ENCODE peak calls at places on chromosomes 7 and 10, in ten cellular contexts. One of them, this sample, is unnamed.

GRCh38 chr10:92574545-92575377 is 868 bp upstream of the IDE start:
- DNase-seq in PC-3: peak; percentile 39
- DNase-seq in neural progenitor cell: peak; percentile 6
- DNase-seq in Panc1: no peak
- DNase-seq in lower lobe of right lung: no peak
- DNase-seq in right atrium auricular region: no peak
- DNase-seq in prostate gland: no peak
- DNase-seq in IMR-90: peak; percentile 36
- DNase-seq in cardiac muscle cell: no peak
- DNase-seq in CD8-positive, alpha-beta T cell: no peak
- DNase-seq in this sample: no peak

GRCh38 chr7:150323682-150324365 is 479 bp upstream of the ACTR3C start:
- DNase-seq in CD8-positive, alpha-beta T cell: no peak
- DNase-seq in neural progenitor cell: no peak
- DNase-seq in lower lobe of right lung: no peak
- DNase-seq in IMR-90: no peak
- DNase-seq in PC-3: peak; percentile 8
- DNase-seq in prostate gland: no peak
- DNase-seq in Panc1: no peak
- DNase-seq in cardiac muscle cell: peak; percentile 22
- DNase-seq in right atrium auricular region: no peak
- DNase-seq in this sample: peak; percentile 65

GRCh38 chr10:90326498-90327267 is 531.2 kb downstream of the HTR7 start:
- DNase-seq in cardiac muscle cell: peak; percentile 67
- DNase-seq in neural progenitor cell: no peak
- DNase-seq in PC-3: peak; percentile 32
- DNase-seq in Panc1: no peak
- DNase-seq in right atrium auricular region: no peak
- DNase-seq in IMR-90: peak; percentile 50
- DNase-seq in CD8-positive, alpha-beta T cell: no peak
- DNase-seq in prostate gland: no peak
- DNase-seq in lower lobe of right lung: no peak
- DNase-seq in this sample: no peak

GRCh38 chr7:116426428-116427156 is 72.9 kb upstream of the CAV2 start:
- DNase-seq in PC-3: peak; percentile 96
- DNase-seq in prostate gland: no peak
- DNase-seq in Panc1: peak; percentile 93
- DNase-seq in lower lobe of right lung: no peak
- DNase-seq in cardiac muscle cell: peak; percentile 83
- DNase-seq in right atrium auricular region: no peak
- DNase-seq in CD8-positive, alpha-beta T cell: no peak
- DNase-seq in IMR-90: peak; percentile 89
- DNase-seq in neural progenitor cell: no peak
- DNase-seq in this sample: no peak

GRCh38 chr10:73956476-73957338 is 41.2 kb upstream of the VCL start:
- DNase-seq in PC-3: peak; percentile 67
- DNase-seq in prostate gland: no peak
- DNase-seq in lower lobe of right lung: no peak
- DNase-seq in neural progenitor cell: no peak
- DNase-seq in IMR-90: peak; percentile 62
- DNase-seq in CD8-positive, alpha-beta T cell: peak; percentile 12
- DNase-seq in cardiac muscle cell: peak; percentile 53
- DNase-seq in Panc1: no peak
- DNase-seq in right atrium auricular region: no peak
- DNase-seq in this sample: peak; percentile 71

GRCh38 chr10:74337330-74338016 is 186.5 kb downstream of the ADK start:
- DNase-seq in lower lobe of right lung: no peak
- DNase-seq in CD8-positive, alpha-beta T cell: no peak
- DNase-seq in PC-3: peak; percentile 56
- DNase-seq in IMR-90: no peak
- DNase-seq in prostate gland: no peak
- DNase-seq in Panc1: no peak
- DNase-seq in cardiac muscle cell: no peak
- DNase-seq in neural progenitor cell: no peak
- DNase-seq in right atrium auricular region: no peak
- DNase-seq in this sample: no peak

GRCh38 chr10:88113657-88114272 is 250.3 kb downstream of the PTEN start:
- DNase-seq in CD8-positive, alpha-beta T cell: no peak
- DNase-seq in cardiac muscle cell: no peak
- DNase-seq in lower lobe of right lung: no peak
- DNase-seq in PC-3: no peak
- DNase-seq in Panc1: no peak
- DNase-seq in IMR-90: no peak
- DNase-seq in neural progenitor cell: no peak
- DNase-seq in prostate gland: no peak
- DNase-seq in right atrium auricular region: no peak
- DNase-seq in this sample: peak; percentile 56

GRCh38 chr10:120578123-120578522 is 121.1 kb downstream of the PLPP4 start:
- DNase-seq in PC-3: no peak
- DNase-seq in IMR-90: no peak
- DNase-seq in prostate gland: no peak
- DNase-seq in cardiac muscle cell: no peak
- DNase-seq in Panc1: no peak
- DNase-seq in neural progenitor cell: no peak
- DNase-seq in right atrium auricular region: no peak
- DNase-seq in CD8-positive, alpha-beta T cell: no peak
- DNase-seq in lower lobe of right lung: no peak
- DNase-seq in this sample: no peak

GRCh38 chr7:121244120-121244865 is 84.5 kb upstream of the WNT16 start:
- DNase-seq in prostate gland: no peak
- DNase-seq in neural progenitor cell: no peak
- DNase-seq in right atrium auricular region: no peak
- DNase-seq in PC-3: no peak
- DNase-seq in cardiac muscle cell: no peak
- DNase-seq in Panc1: no peak
- DNase-seq in IMR-90: no peak
- DNase-seq in lower lobe of right lung: no peak
- DNase-seq in CD8-positive, alpha-beta T cell: no peak
- DNase-seq in this sample: no peak

GRCh38 chr10:17075975-17076374 is 53.6 kb downstream of the CUBN start:
- DNase-seq in Panc1: no peak
- DNase-seq in right atrium auricular region: no peak
- DNase-seq in neural progenitor cell: no peak
- DNase-seq in prostate gland: no peak
- DNase-seq in PC-3: no peak
- DNase-seq in IMR-90: no peak
- DNase-seq in CD8-positive, alpha-beta T cell: no peak
- DNase-seq in cardiac muscle cell: no peak
- DNase-seq in lower lobe of right lung: no peak
- DNase-seq in this sample: no peak

GRCh38 chr7:83324596-83324995 is 161.9 kb upstream of the PCLO start:
- DNase-seq in prostate gland: no peak
- DNase-seq in CD8-positive, alpha-beta T cell: no peak
- DNase-seq in cardiac muscle cell: no peak
- DNase-seq in PC-3: no peak
- DNase-seq in IMR-90: no peak
- DNase-seq in Panc1: no peak
- DNase-seq in right atrium auricular region: no peak
- DNase-seq in lower lobe of right lung: no peak
- DNase-seq in neural progenitor cell: no peak
- DNase-seq in this sample: no peak

GRCh38 chr10:16156681-16157080 is 280.1 kb upstream of the PTER start:
- DNase-seq in IMR-90: no peak
- DNase-seq in CD8-positive, alpha-beta T cell: no peak
- DNase-seq in neural progenitor cell: no peak
- DNase-seq in PC-3: no peak
- DNase-seq in prostate gland: no peak
- DNase-seq in cardiac muscle cell: no peak
- DNase-seq in lower lobe of right lung: no peak
- DNase-seq in Panc1: no peak
- DNase-seq in right atrium auricular region: no peak
- DNase-seq in this sample: no peak

GRCh38 chr7:130071701-130072622 is 1.6 kb downstream of the KLHDC10 start:
- DNase-seq in lower lobe of right lung: no peak
- DNase-seq in Panc1: peak; percentile 75
- DNase-seq in prostate gland: peak; percentile 50
- DNase-seq in neural progenitor cell: peak; percentile 90
- DNase-seq in right atrium auricular region: no peak
- DNase-seq in CD8-positive, alpha-beta T cell: peak; percentile 57
- DNase-seq in cardiac muscle cell: peak; percentile 92
- DNase-seq in IMR-90: peak; percentile 90
- DNase-seq in PC-3: peak; percentile 88
- DNase-seq in this sample: peak; percentile 94

GRCh38 chr7:23022831-23023230 is 8.9 kb upstream of the HYCC1 start:
- DNase-seq in PC-3: no peak
- DNase-seq in right atrium auricular region: no peak
- DNase-seq in CD8-positive, alpha-beta T cell: no peak
- DNase-seq in IMR-90: no peak
- DNase-seq in neural progenitor cell: no peak
- DNase-seq in Panc1: no peak
- DNase-seq in cardiac muscle cell: no peak
- DNase-seq in lower lobe of right lung: no peak
- DNase-seq in prostate gland: no peak
- DNase-seq in this sample: no peak

GRCh38 chr10:3682745-3683144 is 102.3 kb downstream of the KLF6 start:
- DNase-seq in right atrium auricular region: no peak
- DNase-seq in IMR-90: no peak
- DNase-seq in lower lobe of right lung: no peak
- DNase-seq in prostate gland: no peak
- DNase-seq in cardiac muscle cell: no peak
- DNase-seq in CD8-positive, alpha-beta T cell: no peak
- DNase-seq in neural progenitor cell: no peak
- DNase-seq in PC-3: no peak
- DNase-seq in Panc1: no peak
- DNase-seq in this sample: no peak
- H3K4me1 ChIP-seq in right atrium auricular region: no peaks in the 10 kb centered on the region
- H3K4me1 ChIP-seq in IMR-90: peaks cover 3% of the 10 kb centered on the region
- H3K4me1 ChIP-seq in lower lobe of right lung: no peaks in the 10 kb centered on the region
- H3K4me1 ChIP-seq in prostate gland: no peaks in the 10 kb centered on the region
- H3K4me1 ChIP-seq in cardiac muscle cell: peaks cover 17% of the 10 kb centered on the region
- H3K4me1 ChIP-seq in CD8-positive, alpha-beta T cell: no peaks in the 10 kb centered on the region
- H3K4me1 ChIP-seq in neural progenitor cell: no peaks in the 10 kb centered on the region
- H3K4me1 ChIP-seq in PC-3: peaks cover 4% of the 10 kb centered on the region
- H3K4me1 ChIP-seq in Panc1: peaks cover 6% of the 10 kb centered on the region
- H3K4me1 ChIP-seq in this sample: no peaks in the 10 kb centered on the region

DNA sequence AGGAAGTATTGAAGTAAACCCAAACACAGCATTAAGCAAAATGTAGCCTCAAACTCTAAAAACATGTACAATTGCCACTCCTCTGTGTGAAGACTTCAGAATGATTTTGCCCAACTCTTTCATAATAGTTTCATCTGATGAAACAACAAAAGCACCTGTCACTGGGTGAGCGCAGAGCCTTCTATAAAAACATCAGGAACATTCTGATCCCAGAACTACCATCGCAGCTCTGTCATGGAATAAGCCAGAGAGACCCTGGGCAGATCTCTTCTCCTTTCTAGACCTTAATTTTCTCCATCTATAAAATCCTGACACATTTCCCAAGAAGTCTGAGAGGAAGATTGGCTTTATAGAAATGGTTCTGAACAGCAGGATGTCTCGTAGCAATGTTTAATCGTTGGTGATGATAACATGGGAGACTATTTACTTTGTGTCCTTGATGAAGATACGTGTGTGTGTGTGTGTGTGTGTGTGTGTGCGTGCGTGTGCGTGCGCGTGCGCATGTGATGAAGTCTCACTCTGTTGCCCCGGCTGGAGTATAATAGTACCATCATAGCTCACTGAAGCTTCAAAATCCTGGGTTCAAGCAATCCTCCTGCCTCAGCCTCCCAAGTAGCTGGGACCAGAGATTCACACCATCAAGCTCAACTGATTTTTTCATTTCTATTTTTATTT is 198.0 kb downstream of the KIAA1217 start:
- DNase-seq in CD8-positive, alpha-beta T cell: no peak
- DNase-seq in neural progenitor cell: no peak
- DNase-seq in prostate gland: no peak
- DNase-seq in PC-3: no peak
- DNase-seq in lower lobe of right lung: no peak
- DNase-seq in IMR-90: no peak
- DNase-seq in right atrium auricular region: no peak
- DNase-seq in cardiac muscle cell: no peak
- DNase-seq in Panc1: no peak
- DNase-seq in this sample: no peak
- H3K4me1 ChIP-seq in CD8-positive, alpha-beta T cell: no peaks in the 10 kb centered on the region
- H3K4me1 ChIP-seq in neural progenitor cell: no peaks in the 10 kb centered on the region
- H3K4me1 ChIP-seq in prostate gland: no peaks in the 10 kb centered on the region
- H3K4me1 ChIP-seq in PC-3: no peaks in the 10 kb centered on the region
- H3K4me1 ChIP-seq in lower lobe of right lung: no peaks in the 10 kb centered on the region
- H3K4me1 ChIP-seq in IMR-90: no peaks in the 10 kb centered on the region
- H3K4me1 ChIP-seq in right atrium auricular region: no peaks in the 10 kb centered on the region
- H3K4me1 ChIP-seq in cardiac muscle cell: no peaks in the 10 kb centered on the region
- H3K4me1 ChIP-seq in Panc1: no peaks in the 10 kb centered on the region
- H3K4me1 ChIP-seq in this sample: no peaks in the 10 kb centered on the region

GRCh38 chr10:103845983-103846382 is 9.4 kb downstream of the SH3PXD2A start:
- DNase-seq in cardiac muscle cell: no peak
- DNase-seq in right atrium auricular region: no peak
- DNase-seq in CD8-positive, alpha-beta T cell: peak; percentile 19
- DNase-seq in PC-3: no peak
- DNase-seq in IMR-90: no peak
- DNase-seq in prostate gland: no peak
- DNase-seq in neural progenitor cell: no peak
- DNase-seq in Panc1: no peak
- DNase-seq in lower lobe of right lung: no peak
- DNase-seq in this sample: no peak

GRCh38 chr10:103847346-103847745 is 8.0 kb downstream of the SH3PXD2A start:
- DNase-seq in prostate gland: no peak
- DNase-seq in CD8-positive, alpha-beta T cell: no peak
- DNase-seq in PC-3: no peak
- DNase-seq in Panc1: no peak
- DNase-seq in neural progenitor cell: no peak
- DNase-seq in cardiac muscle cell: no peak
- DNase-seq in right atrium auricular region: no peak
- DNase-seq in lower lobe of right lung: no peak
- DNase-seq in IMR-90: no peak
- DNase-seq in this sample: no peak

GRCh38 chr10:103849880-103850571 is 5.3 kb downstream of the SH3PXD2A start:
- DNase-seq in IMR-90: peak; percentile 93
- DNase-seq in right atrium auricular region: peak; percentile 87
- DNase-seq in cardiac muscle cell: peak; percentile 76
- DNase-seq in neural progenitor cell: no peak
- DNase-seq in PC-3: peak; percentile 69
- DNase-seq in lower lobe of right lung: no peak
- DNase-seq in Panc1: peak; percentile 42
- DNase-seq in CD8-positive, alpha-beta T cell: no peak
- DNase-seq in prostate gland: no peak
- DNase-seq in this sample: no peak

GRCh38 chr10:103849212-103849877 is 6.0 kb downstream of the SH3PXD2A start:
- DNase-seq in prostate gland: no peak
- DNase-seq in right atrium auricular region: no peak
- DNase-seq in cardiac muscle cell: no peak
- DNase-seq in CD8-positive, alpha-beta T cell: no peak
- DNase-seq in IMR-90: no peak
- DNase-seq in Panc1: no peak
- DNase-seq in neural progenitor cell: no peak
- DNase-seq in lower lobe of right lung: no peak
- DNase-seq in PC-3: no peak
- DNase-seq in this sample: no peak

GRCh38 chr10:103847909-103848468 is 7.4 kb downstream of the SH3PXD2A start:
- DNase-seq in neural progenitor cell: peak; percentile 46
- DNase-seq in lower lobe of right lung: no peak
- DNase-seq in cardiac muscle cell: no peak
- DNase-seq in PC-3: no peak
- DNase-seq in Panc1: no peak
- DNase-seq in CD8-positive, alpha-beta T cell: no peak
- DNase-seq in IMR-90: no peak
- DNase-seq in prostate gland: no peak
- DNase-seq in right atrium auricular region: no peak
- DNase-seq in this sample: no peak
- H3K4me1 ChIP-seq in neural progenitor cell: peaks cover 3% of the 10 kb centered on the region
- H3K4me1 ChIP-seq in lower lobe of right lung: peaks cover 69% of the 10 kb centered on the region
- H3K4me1 ChIP-seq in cardiac muscle cell: peaks cover 67% of the 10 kb centered on the region
- H3K4me1 ChIP-seq in PC-3: peaks cover 22% of the 10 kb centered on the region
- H3K4me1 ChIP-seq in Panc1: peaks cover 32% of the 10 kb centered on the region
- H3K4me1 ChIP-seq in CD8-positive, alpha-beta T cell: peaks cover 15% of the 10 kb centered on the region
- H3K4me1 ChIP-seq in IMR-90: peaks cover 32% of the 10 kb centered on the region
- H3K4me1 ChIP-seq in prostate gland: peaks cover 15% of the 10 kb centered on the region
- H3K4me1 ChIP-seq in right atrium auricular region: no peaks in the 10 kb centered on the region
- H3K4me1 ChIP-seq in this sample: no peaks in the 10 kb centered on the region

GRCh38 chr10:49739426-49739825 is 22.7 kb downstream of the OGDHL start:
- DNase-seq in PC-3: no peak
- DNase-seq in lower lobe of right lung: no peak
- DNase-seq in CD8-positive, alpha-beta T cell: no peak
- DNase-seq in right atrium auricular region: no peak
- DNase-seq in cardiac muscle cell: no peak
- DNase-seq in neural progenitor cell: no peak
- DNase-seq in IMR-90: no peak
- DNase-seq in Panc1: no peak
- DNase-seq in prostate gland: no peak
- DNase-seq in this sample: no peak
- H3K4me1 ChIP-seq in PC-3: peaks cover 29% of the 10 kb centered on the region
- H3K4me1 ChIP-seq in lower lobe of right lung: no peaks in the 10 kb centered on the region
- H3K4me1 ChIP-seq in CD8-positive, alpha-beta T cell: no peaks in the 10 kb centered on the region
- H3K4me1 ChIP-seq in right atrium auricular region: no peaks in the 10 kb centered on the region
- H3K4me1 ChIP-seq in cardiac muscle cell: no peaks in the 10 kb centered on the region
- H3K4me1 ChIP-seq in neural progenitor cell: no peaks in the 10 kb centered on the region
- H3K4me1 ChIP-seq in IMR-90: no peaks in the 10 kb centered on the region
- H3K4me1 ChIP-seq in Panc1: peaks cover 7% of the 10 kb centered on the region
- H3K4me1 ChIP-seq in prostate gland: no peaks in the 10 kb centered on the region
- H3K4me1 ChIP-seq in this sample: no peaks in the 10 kb centered on the region